ENCODE peak calls at places on chromosomes 12 and 14, in six cellular contexts. One of them, this sample, is unnamed.

GRCh38 chr14:67710209-67710608 is 8.5 kb downstream of the RDH12 start:
- DNase-seq in activated gamma-delta T cell treated with anti-CD3 and anti-CD28 coated beads, Interleukin-2, amount 50 U/mL, for 16 hours: no peak
- DNase-seq in Caki2: no peak
- DNase-seq in mesothelial cell of epicardium: no peak
- DNase-seq in stimulated activated effector memory CD8-positive, alpha-beta T cell treated with anti-CD3 and anti-CD28 coated beads, Interleukin-12 subunit alpha, Interleukin-12 subunit beta, amount 100 ng/mL, for 72 hours: no peak
- DNase-seq in NCI-H1092: no peak
- DNase-seq in this sample: peak

GRCh38 chr14:102916347-102917055 is 6.0 kb upstream of the AMN start:
- DNase-seq in activated gamma-delta T cell treated with anti-CD3 and anti-CD28 coated beads, Interleukin-2, amount 50 U/mL, for 16 hours: no peak
- DNase-seq in Caki2: no peak
- DNase-seq in mesothelial cell of epicardium: no peak
- DNase-seq in stimulated activated effector memory CD8-positive, alpha-beta T cell treated with anti-CD3 and anti-CD28 coated beads, Interleukin-12 subunit alpha, Interleukin-12 subunit beta, amount 100 ng/mL, for 72 hours: no peak
- DNase-seq in NCI-H1092: no peak
- DNase-seq in this sample: no peak

GRCh38 chr14:59460378-59460777 is 4.8 kb downstream of the GPR135 start:
- DNase-seq in activated gamma-delta T cell treated with anti-CD3 and anti-CD28 coated beads, Interleukin-2, amount 50 U/mL, for 16 hours: no peak
- DNase-seq in Caki2: no peak
- DNase-seq in mesothelial cell of epicardium: no peak
- DNase-seq in stimulated activated effector memory CD8-positive, alpha-beta T cell treated with anti-CD3 and anti-CD28 coated beads, Interleukin-12 subunit alpha, Interleukin-12 subunit beta, amount 100 ng/mL, for 72 hours: no peak
- DNase-seq in NCI-H1092: no peak
- DNase-seq in this sample: no peak

GRCh38 chr12:123083661-123084571 is 67.0 kb downstream of the PITPNM2 start:
- DNase-seq in activated gamma-delta T cell treated with anti-CD3 and anti-CD28 coated beads, Interleukin-2, amount 50 U/mL, for 16 hours: no peak
- DNase-seq in Caki2: no peak
- DNase-seq in mesothelial cell of epicardium: no peak
- DNase-seq in stimulated activated effector memory CD8-positive, alpha-beta T cell treated with anti-CD3 and anti-CD28 coated beads, Interleukin-12 subunit alpha, Interleukin-12 subunit beta, amount 100 ng/mL, for 72 hours: no peak
- DNase-seq in NCI-H1092: no peak
- DNase-seq in this sample: no peak

GRCh38 chr12:79934309-79935020 is 432 bp downstream of the PPP1R12A start:
- DNase-seq in activated gamma-delta T cell treated with anti-CD3 and anti-CD28 coated beads, Interleukin-2, amount 50 U/mL, for 16 hours: peak
- DNase-seq in Caki2: no peak
- DNase-seq in mesothelial cell of epicardium: peak
- DNase-seq in stimulated activated effector memory CD8-positive, alpha-beta T cell treated with anti-CD3 and anti-CD28 coated beads, Interleukin-12 subunit alpha, Interleukin-12 subunit beta, amount 100 ng/mL, for 72 hours: peak
- DNase-seq in NCI-H1092: no peak
- DNase-seq in this sample: peak

GRCh38 chr14:92253381-92253894 is 69.5 kb upstream of the SLC24A4 start:
- DNase-seq in activated gamma-delta T cell treated with anti-CD3 and anti-CD28 coated beads, Interleukin-2, amount 50 U/mL, for 16 hours: no peak
- DNase-seq in Caki2: no peak
- DNase-seq in mesothelial cell of epicardium: no peak
- DNase-seq in stimulated activated effector memory CD8-positive, alpha-beta T cell treated with anti-CD3 and anti-CD28 coated beads, Interleukin-12 subunit alpha, Interleukin-12 subunit beta, amount 100 ng/mL, for 72 hours: no peak
- DNase-seq in NCI-H1092: no peak
- DNase-seq in this sample: no peak

GRCh38 chr14:71474866-71475265 is 457.4 kb upstream of the RGS6 start:
- DNase-seq in activated gamma-delta T cell treated with anti-CD3 and anti-CD28 coated beads, Interleukin-2, amount 50 U/mL, for 16 hours: no peak
- DNase-seq in Caki2: no peak
- DNase-seq in mesothelial cell of epicardium: no peak
- DNase-seq in stimulated activated effector memory CD8-positive, alpha-beta T cell treated with anti-CD3 and anti-CD28 coated beads, Interleukin-12 subunit alpha, Interleukin-12 subunit beta, amount 100 ng/mL, for 72 hours: no peak
- DNase-seq in NCI-H1092: no peak
- DNase-seq in this sample: no peak

GRCh38 chr14:30143617-30144016 is 216.0 kb upstream of the PRKD1 start:
- DNase-seq in activated gamma-delta T cell treated with anti-CD3 and anti-CD28 coated beads, Interleukin-2, amount 50 U/mL, for 16 hours: no peak
- DNase-seq in Caki2: no peak
- DNase-seq in mesothelial cell of epicardium: no peak
- DNase-seq in stimulated activated effector memory CD8-positive, alpha-beta T cell treated with anti-CD3 and anti-CD28 coated beads, Interleukin-12 subunit alpha, Interleukin-12 subunit beta, amount 100 ng/mL, for 72 hours: no peak
- DNase-seq in NCI-H1092: no peak
- DNase-seq in this sample: no peak

GRCh38 chr12:49956663-49957569 is 4.8 kb upstream of the AQP5 start:
- DNase-seq in activated gamma-delta T cell treated with anti-CD3 and anti-CD28 coated beads, Interleukin-2, amount 50 U/mL, for 16 hours: no peak
- DNase-seq in Caki2: peak
- DNase-seq in mesothelial cell of epicardium: no peak
- DNase-seq in stimulated activated effector memory CD8-positive, alpha-beta T cell treated with anti-CD3 and anti-CD28 coated beads, Interleukin-12 subunit alpha, Interleukin-12 subunit beta, amount 100 ng/mL, for 72 hours: no peak
- DNase-seq in NCI-H1092: no peak
- DNase-seq in this sample: peak

GRCh38 chr14:64727551-64728071 is 23.4 kb downstream of the PLEKHG3 start:
- DNase-seq in activated gamma-delta T cell treated with anti-CD3 and anti-CD28 coated beads, Interleukin-2, amount 50 U/mL, for 16 hours: no peak
- DNase-seq in Caki2: no peak
- DNase-seq in mesothelial cell of epicardium: no peak
- DNase-seq in stimulated activated effector memory CD8-positive, alpha-beta T cell treated with anti-CD3 and anti-CD28 coated beads, Interleukin-12 subunit alpha, Interleukin-12 subunit beta, amount 100 ng/mL, for 72 hours: no peak
- DNase-seq in NCI-H1092: no peak
- DNase-seq in this sample: no peak

GRCh38 chr12:3967556-3968160 is 94.5 kb upstream of the PARP11 start:
- DNase-seq in activated gamma-delta T cell treated with anti-CD3 and anti-CD28 coated beads, Interleukin-2, amount 50 U/mL, for 16 hours: no peak
- DNase-seq in Caki2: no peak
- DNase-seq in mesothelial cell of epicardium: no peak
- DNase-seq in stimulated activated effector memory CD8-positive, alpha-beta T cell treated with anti-CD3 and anti-CD28 coated beads, Interleukin-12 subunit alpha, Interleukin-12 subunit beta, amount 100 ng/mL, for 72 hours: no peak
- DNase-seq in NCI-H1092: no peak
- DNase-seq in this sample: no peak

GRCh38 chr12:3304436-3305135 is 186.4 kb upstream of the PRMT8 start:
- DNase-seq in activated gamma-delta T cell treated with anti-CD3 and anti-CD28 coated beads, Interleukin-2, amount 50 U/mL, for 16 hours: no peak
- DNase-seq in Caki2: peak
- DNase-seq in mesothelial cell of epicardium: no peak
- DNase-seq in stimulated activated effector memory CD8-positive, alpha-beta T cell treated with anti-CD3 and anti-CD28 coated beads, Interleukin-12 subunit alpha, Interleukin-12 subunit beta, amount 100 ng/mL, for 72 hours: no peak
- DNase-seq in NCI-H1092: peak
- DNase-seq in this sample: peak

GRCh38 chr12:95004610-95005009 is 1.1 kb upstream of the NDUFA12 start:
- DNase-seq in activated gamma-delta T cell treated with anti-CD3 and anti-CD28 coated beads, Interleukin-2, amount 50 U/mL, for 16 hours: no peak
- DNase-seq in Caki2: no peak
- DNase-seq in mesothelial cell of epicardium: no peak
- DNase-seq in stimulated activated effector memory CD8-positive, alpha-beta T cell treated with anti-CD3 and anti-CD28 coated beads, Interleukin-12 subunit alpha, Interleukin-12 subunit beta, amount 100 ng/mL, for 72 hours: no peak
- DNase-seq in NCI-H1092: no peak
- DNase-seq in this sample: no peak

GRCh38 chr14:55221186-55221585 is 29.8 kb upstream of the DLGAP5 start:
- DNase-seq in activated gamma-delta T cell treated with anti-CD3 and anti-CD28 coated beads, Interleukin-2, amount 50 U/mL, for 16 hours: no peak
- DNase-seq in Caki2: peak
- DNase-seq in mesothelial cell of epicardium: no peak
- DNase-seq in stimulated activated effector memory CD8-positive, alpha-beta T cell treated with anti-CD3 and anti-CD28 coated beads, Interleukin-12 subunit alpha, Interleukin-12 subunit beta, amount 100 ng/mL, for 72 hours: no peak
- DNase-seq in NCI-H1092: no peak
- DNase-seq in this sample: peak

GRCh38 chr12:96213869-96214268 is 19.7 kb downstream of the ELK3 start:
- DNase-seq in activated gamma-delta T cell treated with anti-CD3 and anti-CD28 coated beads, Interleukin-2, amount 50 U/mL, for 16 hours: no peak
- DNase-seq in Caki2: no peak
- DNase-seq in mesothelial cell of epicardium: no peak
- DNase-seq in stimulated activated effector memory CD8-positive, alpha-beta T cell treated with anti-CD3 and anti-CD28 coated beads, Interleukin-12 subunit alpha, Interleukin-12 subunit beta, amount 100 ng/mL, for 72 hours: no peak
- DNase-seq in NCI-H1092: no peak
- DNase-seq in this sample: no peak

GRCh38 chr12:108914031-108914630 is 34.2 kb downstream of the DAO start:
- DNase-seq in activated gamma-delta T cell treated with anti-CD3 and anti-CD28 coated beads, Interleukin-2, amount 50 U/mL, for 16 hours: no peak
- DNase-seq in Caki2: no peak
- DNase-seq in mesothelial cell of epicardium: no peak
- DNase-seq in stimulated activated effector memory CD8-positive, alpha-beta T cell treated with anti-CD3 and anti-CD28 coated beads, Interleukin-12 subunit alpha, Interleukin-12 subunit beta, amount 100 ng/mL, for 72 hours: no peak
- DNase-seq in NCI-H1092: no peak
- DNase-seq in this sample: no peak

GRCh38 chr14:104397956-104398355 is 181.6 kb upstream of the C14orf180 start:
- DNase-seq in activated gamma-delta T cell treated with anti-CD3 and anti-CD28 coated beads, Interleukin-2, amount 50 U/mL, for 16 hours: no peak
- DNase-seq in Caki2: no peak
- DNase-seq in mesothelial cell of epicardium: no peak
- DNase-seq in stimulated activated effector memory CD8-positive, alpha-beta T cell treated with anti-CD3 and anti-CD28 coated beads, Interleukin-12 subunit alpha, Interleukin-12 subunit beta, amount 100 ng/mL, for 72 hours: no peak
- DNase-seq in NCI-H1092: no peak
- DNase-seq in this sample: no peak

GRCh38 chr12:19410211-19410610 is 29.1 kb upstream of the AEBP2 start:
- DNase-seq in activated gamma-delta T cell treated with anti-CD3 and anti-CD28 coated beads, Interleukin-2, amount 50 U/mL, for 16 hours: no peak
- DNase-seq in Caki2: no peak
- DNase-seq in mesothelial cell of epicardium: no peak
- DNase-seq in stimulated activated effector memory CD8-positive, alpha-beta T cell treated with anti-CD3 and anti-CD28 coated beads, Interleukin-12 subunit alpha, Interleukin-12 subunit beta, amount 100 ng/mL, for 72 hours: no peak
- DNase-seq in NCI-H1092: no peak
- DNase-seq in this sample: no peak

GRCh38 chr12:117333331-117334000 is 28.0 kb downstream of the NOS1 start:
- DNase-seq in activated gamma-delta T cell treated with anti-CD3 and anti-CD28 coated beads, Interleukin-2, amount 50 U/mL, for 16 hours: no peak
- DNase-seq in Caki2: no peak
- DNase-seq in mesothelial cell of epicardium: no peak
- DNase-seq in stimulated activated effector memory CD8-positive, alpha-beta T cell treated with anti-CD3 and anti-CD28 coated beads, Interleukin-12 subunit alpha, Interleukin-12 subunit beta, amount 100 ng/mL, for 72 hours: no peak
- DNase-seq in NCI-H1092: no peak
- DNase-seq in this sample: no peak

GRCh38 chr12:76670776-76671175 is 93.1 kb upstream of the ZDHHC17 start:
- DNase-seq in activated gamma-delta T cell treated with anti-CD3 and anti-CD28 coated beads, Interleukin-2, amount 50 U/mL, for 16 hours: no peak
- DNase-seq in Caki2: peak
- DNase-seq in mesothelial cell of epicardium: no peak
- DNase-seq in stimulated activated effector memory CD8-positive, alpha-beta T cell treated with anti-CD3 and anti-CD28 coated beads, Interleukin-12 subunit alpha, Interleukin-12 subunit beta, amount 100 ng/mL, for 72 hours: no peak
- DNase-seq in NCI-H1092: no peak
- DNase-seq in this sample: peak